ENCODE peak calls at places on chromosomes 2 and 18, in five cellular contexts. L, Q, X, A and H are unnamed samples. For H3K9me3, the result is how much of the 10 kb centered on the place peaks cover.

GRCh38 chr2:31889044-31889443 is 121.8 kb downstream of the MEMO1 start:
- DNase-seq in X (no peak), Q (no peak), L (no peak), A (no peak), H (no peak)

GRCh38 chr18:63002803-63003445 is 287.6 kb downstream of the PHLPP1 start:
- DNase-seq in A (no peak), L (no peak), X (no peak), Q (no peak), H (no peak)

GRCh38 chr2:135159191-135159590 is 107.1 kb downstream of the RAB3GAP1 start:
- DNase-seq in Q (no peak), X (no peak), L (no peak), A (no peak), H (no peak)

GRCh38 chr18:42155024-42155423 is 200.0 kb downstream of the PIK3C3 start:
- DNase-seq in X (no peak), A (no peak), L (no peak), Q (no peak), H (no peak)

GRCh38 chr2:11876889-11877288 is 130.5 kb downstream of the LPIN1 start:
- DNase-seq in Q (no peak), A (no peak), L (no peak), X (no peak), H (no peak)

GRCh38 chr18:57002627-57003026 is 144.3 kb upstream of the BOD1L2 start:
- DNase-seq in A (no peak), L (no peak), X (no peak), Q (no peak), H (no peak)

GRCh38 chr2:138079976-138080375 is 115.7 kb downstream of the HNMT start:
- DNase-seq in L (no peak), X (no peak), A (no peak), Q (no peak), H (no peak)

GRCh38 chr18:62069556-62069955 is 117.3 kb downstream of the PIGN start:
- DNase-seq in L (no peak), X (no peak), Q (no peak), A (no peak), H (no peak)

GRCh38 chr2:74459377-74460118 is 1.3 kb downstream of the WBP1 start:
- DNase-seq in X (no peak), L (no peak), A (no peak), Q (no peak), H (no peak)

GRCh38 chr2:134668821-134669220 is 50.0 kb downstream of the TMEM163 start:
- DNase-seq in A (no peak), Q (no peak), X (no peak), L (no peak), H (no peak)

GRCh38 chr18:58195278-58195721 is 151.3 kb downstream of the NEDD4L start:
- DNase-seq in A (no peak), Q (no peak), L (no peak), X (peak), H (no peak)

GRCh38 chr2:30522421-30522820 is 75.4 kb downstream of the LCLAT1 start:
- DNase-seq in Q (no peak), A (no peak), X (no peak), L (no peak), H (no peak)

GRCh38 chr2:217162533-217162932 is 302.7 kb upstream of the TNP1 start:
- DNase-seq in A (no peak), X (no peak), Q (no peak), L (no peak), H (no peak)

GRCh38 chr2:238811765-238812164 is 36.1 kb upstream of the TWIST2 start:
- DNase-seq in L (peak), A (no peak), X (peak), Q (no peak), H (no peak)

GRCh38 chr2:234181128-234181527 is 130.6 kb downstream of the SPP2 start:
- DNase-seq in L (no peak), X (no peak), Q (no peak), A (no peak), H (no peak)

GRCh38 chr2:188130317-188130716 is 161.4 kb upstream of the GULP1 start:
- DNase-seq in Q (no peak), L (no peak), A (no peak), X (no peak), H (no peak)

GRCh38 chr2:166417669-166418068 is 41.9 kb upstream of the SCN9A start:
- DNase-seq in A (peak), L (no peak), X (no peak), Q (no peak), H (no peak)

GRCh38 chr2:40746150-40746549 is 294.3 kb upstream of the SLC8A1 start:
- DNase-seq in X (no peak), Q (no peak), L (no peak), A (peak), H (no peak)

GRCh38 chr18:22683196-22683676 is 249.9 kb upstream of the RBBP8 start:
- DNase-seq in X (peak), A (peak), L (no peak), Q (no peak), H (no peak)

GRCh38 chr2:197011777-197012641 is 85.5 kb upstream of the PGAP1 start:
- DNase-seq in Q (no peak), A (peak), L (no peak), X (no peak), H (no peak)

GRCh38 chr2:127067620-127068350 is 39.2 kb downstream of the BIN1 start:
- DNase-seq in Q (peak), L (peak), X (peak), A (peak), H (no peak)

GRCh38 chr2:119174216-119174992 is 15.9 kb upstream of the C1QL2 start:
- DNase-seq in X (no peak), Q (no peak), A (peak), L (peak), H (no peak)

GRCh38 chr18:50836521-50836957 is 16.7 kb upstream of the MRO start:
- DNase-seq in X (no peak), Q (no peak), L (no peak), A (peak), H (no peak)

GRCh38 chr2:217291259-217291658 is 431.4 kb upstream of the TNP1 start:
- DNase-seq in X (no peak), L (no peak), Q (no peak), A (no peak), H (no peak)

GRCh38 chr2:32945286-32945685 is 1.5 kb upstream of the LTBP1 start:
- DNase-seq in A (no peak), L (no peak), Q (no peak), X (no peak), H (no peak)

GRCh38 chr2:32946314-32947075 is at the start of gene LTBP1:
- DNase-seq in A (peak), X (peak), L (no peak), Q (peak), H (peak)

GRCh38 chr2:32947076-32947483 is 327 bp downstream of the LTBP1 start:
- DNase-seq in A (peak), L (no peak), X (peak), Q (no peak), H (no peak)

GRCh38 chr2:32948266-32948665 is 1.5 kb downstream of the LTBP1 start:
- DNase-seq in A (no peak), X (no peak), L (no peak), Q (no peak), H (no peak)

GRCh38 chr2:32947484-32948143 is 861 bp downstream of the LTBP1 start:
- DNase-seq in X (peak), L (no peak), A (peak), Q (no peak), H (no peak)
- TF ChIP-seq POLR2A in X (no peak), L (no peak), A (peak), Q (no peak), H (no peak)

DNA sequence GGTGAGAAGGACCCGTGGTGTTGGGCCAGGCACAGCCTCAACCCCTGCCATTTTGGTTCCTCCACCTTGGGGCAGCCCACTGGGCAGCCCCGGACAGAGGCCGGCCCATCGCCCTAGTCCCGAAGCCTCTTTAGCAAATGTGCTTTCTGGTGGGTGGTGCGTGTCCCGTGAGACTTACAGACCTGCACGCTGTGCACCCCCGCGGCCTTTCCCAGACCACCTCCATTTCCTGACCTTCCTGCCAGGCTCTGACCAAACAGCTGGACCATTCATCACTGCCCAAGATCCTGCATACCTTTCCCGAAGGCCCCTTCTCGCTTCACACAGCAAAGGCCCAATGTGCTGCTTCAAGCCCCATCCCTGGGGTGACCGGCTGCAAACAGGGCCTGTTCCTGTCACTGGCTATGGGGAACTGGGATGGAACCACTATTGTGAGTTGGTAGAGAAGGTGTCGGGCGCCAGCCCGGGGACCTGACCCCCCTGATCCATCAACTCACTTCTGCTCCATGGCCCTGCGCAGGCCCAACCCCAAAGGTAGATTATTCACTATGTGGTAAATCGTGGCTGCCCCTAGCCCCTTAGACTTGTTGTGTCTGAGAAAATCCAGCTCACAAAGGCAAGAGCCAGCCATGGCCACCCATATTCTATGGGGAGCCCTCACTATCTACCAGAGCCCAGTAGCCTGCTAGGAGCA is 341.0 kb downstream of the EIPR1 start:
- DNase-seq in X (no peak), A (no peak), L (no peak), Q (no peak), H (no peak)
- H3K9me3 ChIP-seq in X (under half), A (under half), L (under half), Q (under half), H (under half)

DNA sequence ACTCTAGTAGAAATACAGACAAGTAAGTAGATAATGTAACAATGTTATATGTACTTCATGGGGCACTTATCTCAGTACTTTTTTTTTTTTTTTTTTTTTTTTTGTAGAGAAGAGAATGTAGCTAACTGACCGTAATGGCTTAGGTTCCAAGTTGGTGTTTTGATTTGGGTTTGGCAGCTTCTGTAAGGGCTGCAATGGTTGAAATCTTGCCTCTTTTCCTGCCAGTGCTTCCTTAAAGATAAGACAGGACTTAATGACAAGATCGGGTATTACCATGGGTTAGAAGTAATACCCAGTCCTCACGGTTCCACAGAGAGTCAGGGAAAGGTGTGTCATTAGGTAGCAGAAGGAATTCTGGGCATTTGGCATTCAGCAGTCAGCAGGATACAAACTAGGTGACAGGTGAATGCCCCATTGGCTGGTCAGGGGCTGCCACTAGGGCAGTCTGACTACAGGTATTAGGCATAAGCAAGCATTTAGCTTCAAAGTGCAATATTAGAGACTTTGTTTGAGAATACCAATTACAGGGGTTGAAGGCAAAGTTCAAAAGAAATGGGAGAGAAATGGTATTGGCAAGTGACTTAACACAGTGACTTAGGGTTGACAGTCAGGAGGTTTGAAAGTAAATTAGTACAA is 189.4 kb upstream of the RND3 start:
- DNase-seq in L (no peak), A (no peak), X (no peak), Q (no peak), H (no peak)
- H3K27ac ChIP-seq in L (no peak), A (no peak), X (no peak), Q (no peak), H (no peak)

GRCh38 chr2:33477473-33478468 is 1.3 kb downstream of the RASGRP3 start:
- DNase-seq in A (no peak), X (no peak), L (no peak), Q (no peak), H (no peak)
- TF ChIP-seq POLR2A in A (no peak), X (no peak), L (no peak), Q (no peak), H (peak)